ENCODE peak calls at places on chromosomes 5 and 9, in four cellular contexts. O is Peyer's patch, S is tibial nerve, A is pancreas. C is an unnamed sample.
A peak's percentile ranks its signal among the peaks of the same experiment; 100 is the strongest.

GRCh38 chr9:33785914-33786313 is 9.4 kb upstream of the PRSS3 start:
- DNase-seq in O (no peak), S (no peak), A (peak; percentile 41), C (no peak)

GRCh38 chr9:92097997-92098482 is 17.2 kb downstream of the SPTLC1 start:
- DNase-seq in A (peak; percentile 92), S (peak; percentile 16), O (peak; percentile 90), C (peak; percentile 74)

GRCh38 chr5:150329881-150330876 is 27.3 kb upstream of the TCOF1 start:
- DNase-seq in A (no peak), S (no peak), O (no peak), C (no peak)

GRCh38 chr9:76269789-76270188 is 124.4 kb downstream of the RFK start:
- DNase-seq in S (no peak), O (no peak), A (no peak), C (no peak)

GRCh38 chr9:3200331-3200774 is 325.4 kb downstream of the RFX3 start:
- DNase-seq in O (no peak), S (no peak), A (no peak), C (no peak)

GRCh38 chr5:129771058-129771838 is 23.4 kb downstream of the MINAR2 start:
- DNase-seq in S (peak; percentile 56), A (peak; percentile 20), O (no peak), C (no peak)

GRCh38 chr5:54630738-54631369 is 113.3 kb downstream of the SNX18 start:
- DNase-seq in A (no peak), O (no peak), S (no peak), C (no peak)

GRCh38 chr5:180137401-180138213 is 66.0 kb upstream of the RNF130 start:
- DNase-seq in A (no peak), O (no peak), S (no peak), C (no peak)

GRCh38 chr5:138944527-138945322 is 69.6 kb upstream of the LRRTM2 start:
- DNase-seq in A (no peak), S (no peak), O (peak; percentile 37), C (no peak)

GRCh38 chr9:108296056-108296455 is 559.7 kb downstream of the ACTL7B start:
- DNase-seq in S (no peak), O (no peak), A (no peak), C (no peak)

GRCh38 chr5:104372796-104373195 is 810.2 kb upstream of the NUDT12 start:
- DNase-seq in S (no peak), A (no peak), O (no peak), C (no peak)

GRCh38 chr9:121133104-121133816 is 58.5 kb downstream of the CNTRL start:
- DNase-seq in O (peak; percentile 52), A (peak; percentile 57), S (no peak), C (peak; percentile 40)

GRCh38 chr5:42750507-42750906 is 6.1 kb upstream of the CCDC152 start:
- DNase-seq in S (no peak), A (no peak), O (no peak), C (no peak)

GRCh38 chr9:107039546-107039945 is 176.6 kb downstream of the ZNF462 start:
- DNase-seq in A (no peak), S (no peak), O (no peak), C (no peak)

GRCh38 chr9:137156567-137157375 is 13.1 kb downstream of the LRRC26 start:
- DNase-seq in A (no peak), S (no peak), O (peak; percentile 65), C (no peak)

GRCh38 chr5:179368806-179369529 is 23.7 kb upstream of the ADAMTS2 start:
- DNase-seq in A (no peak), S (no peak), O (peak; percentile 27), C (no peak)

GRCh38 chr9:68872026-68872501 is 141.8 kb downstream of the PRKACG start:
- DNase-seq in S (no peak), A (peak; percentile 30), O (no peak), C (no peak)

GRCh38 chr9:131960311-131960710 is 119.4 kb downstream of the MED27 start:
- DNase-seq in A (no peak), S (no peak), O (no peak), C (no peak)

GRCh38 chr5:78586251-78586650 is 62.3 kb downstream of the LHFPL2 start:
- DNase-seq in A (no peak), O (no peak), S (no peak), C (no peak)

GRCh38 chr5:83467315-83468044 is 4.1 kb upstream of the VCAN start:
- DNase-seq in A (no peak), S (peak; percentile 26), O (no peak), C (peak; percentile 41)

GRCh38 chr5:150142189-150142788 is 13.4 kb downstream of the PDGFRB start:
- DNase-seq in O (no peak), A (no peak), S (no peak), C (no peak)

GRCh38 chr5:180396931-180397330 is 43.8 kb upstream of the GFPT2 start:
- DNase-seq in S (no peak), A (no peak), O (no peak), C (no peak)

GRCh38 chr5:44546283-44546682 is 157.1 kb upstream of the FGF10 start:
- DNase-seq in A (no peak), S (no peak), O (no peak), C (no peak)

GRCh38 chr9:33750307-33750838 is 45.0 kb upstream of the PRSS3 start:
- DNase-seq in A (no peak), O (peak; percentile 82), S (no peak), C (no peak)

GRCh38 chr9:1722404-1722803 is 292.7 kb upstream of the SMARCA2 start:
- DNase-seq in O (no peak), S (no peak), A (no peak), C (no peak)

GRCh38 chr5:160165137-160166068 is 46.2 kb upstream of the PWWP2A start:
- DNase-seq in S (peak; percentile 79), A (peak; percentile 80), O (peak; percentile 62), C (peak; percentile 90)

GRCh38 chr9:129745186-129745585 is 7.7 kb downstream of the PTGES start:
- DNase-seq in A (no peak), S (no peak), O (no peak), C (no peak)

GRCh38 chr9:124660341-124660801 is 110.7 kb downstream of the NR6A1 start:
- DNase-seq in S (no peak), O (no peak), A (no peak), C (no peak)

GRCh38 chr5:147346006-147346561 is 111.3 kb downstream of the STK32A start:
- DNase-seq in O (no peak), A (no peak), S (no peak), C (no peak)
- TF ChIP-seq CTCF in O (no peak), A (no peak), S (no peak), C (no peak)

DNA sequence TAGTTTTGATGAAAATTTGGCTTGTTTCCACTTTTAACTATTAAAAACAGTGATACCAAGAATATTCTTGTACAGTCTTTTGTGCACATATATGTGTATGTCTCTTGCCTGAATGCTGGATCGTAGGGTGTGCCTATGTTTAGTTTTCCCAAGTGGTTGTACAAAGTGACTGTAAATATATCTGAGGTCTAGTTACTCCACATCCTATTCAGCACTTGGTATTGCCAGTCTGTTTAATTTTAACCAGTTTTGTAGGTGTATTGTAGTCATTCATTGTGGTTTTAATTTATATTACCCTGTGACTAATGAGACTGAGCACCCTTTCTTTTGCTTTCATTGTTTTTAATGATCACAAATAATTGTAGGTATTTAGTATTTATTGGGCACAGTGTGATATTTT is 17.8 kb downstream of the RCL1 start:
- DNase-seq in O (no peak), A (no peak), S (no peak), C (no peak)
- H3K9me3 ChIP-seq in O (no peaks in the 10 kb centered on the region), A (no peaks in the 10 kb centered on the region), S (no peaks in the 10 kb centered on the region), C (no peaks in the 10 kb centered on the region)

GRCh38 chr5:50435131-50435530 is 6.0 kb downstream of the EMB start:
- DNase-seq in A (no peak), S (no peak), O (no peak), C (no peak)

GRCh38 chr5:50439221-50439620 is 1.9 kb downstream of the EMB start:
- DNase-seq in S (no peak), O (no peak), A (no peak), C (no peak)

GRCh38 chr5:50441479-50441815 is 359 bp upstream of the EMB start:
- DNase-seq in A (no peak), S (no peak), O (no peak), C (no peak)

GRCh38 chr5:50445281-50445949 is 4.3 kb upstream of the EMB start:
- DNase-seq in S (no peak), O (no peak), A (no peak), C (no peak)

GRCh38 chr5:50440651-50441478 is at the start of gene EMB:
- DNase-seq in A (peak; percentile 33), O (peak; percentile 89), S (no peak), C (peak; percentile 96)
- TF ChIP-seq CTCF in A (no peak), O (peak; percentile 49), S (no peak), C (no peak)

GRCh38 chr5:27462936-27463335 is 424.6 kb upstream of the CDH9 start:
- DNase-seq in S (no peak), O (no peak), A (no peak), C (no peak)

GRCh38 chr5:27466959-27467358 is 428.6 kb upstream of the CDH9 start:
- DNase-seq in S (no peak), O (no peak), A (no peak), C (no peak)

GRCh38 chr5:27465140-27465539 is 426.8 kb upstream of the CDH9 start:
- DNase-seq in S (no peak), A (no peak), O (no peak), C (no peak)

GRCh38 chr5:27458318-27458717 is 419.9 kb upstream of the CDH9 start:
- DNase-seq in S (no peak), O (no peak), A (no peak), C (no peak)

GRCh38 chr5:27463446-27464149 is 425.2 kb upstream of the CDH9 start:
- DNase-seq in O (no peak), A (no peak), S (no peak), C (no peak)
- H3K9me3 ChIP-seq in O (no peaks in the 10 kb centered on the region), A (no peaks in the 10 kb centered on the region), S (no peaks in the 10 kb centered on the region), C (peaks cover 6% of the 10 kb centered on the region)

C was measured in left lung.